ENCODE peak calls at places on chromosomes 12 and 14, in four cellular contexts. One of them, this sample, is unnamed.

GRCh38 chr12:55712154-55712553 is 3.7 kb upstream of the BLOC1S1 start:
- DNase-seq in HepG2: no peak
- DNase-seq in H1: no peak
- DNase-seq in SK-N-SH: no peak
- DNase-seq in this sample: no peak

GRCh38 chr12:86914716-86915115 is 658.5 kb upstream of the MGAT4C start:
- DNase-seq in SK-N-SH: peak
- DNase-seq in HepG2: peak
- DNase-seq in H1: no peak
- DNase-seq in this sample: no peak

GRCh38 chr12:112973016-112973711 is 5.2 kb upstream of the OAS2 start:
- DNase-seq in HepG2: no peak
- DNase-seq in SK-N-SH: no peak
- DNase-seq in H1: no peak
- DNase-seq in this sample: no peak

GRCh38 chr14:59438148-59438766 is 26.9 kb downstream of the GPR135 start:
- DNase-seq in H1: no peak
- DNase-seq in SK-N-SH: no peak
- DNase-seq in HepG2: no peak
- DNase-seq in this sample: no peak

GRCh38 chr12:29278673-29279420 is 102.1 kb downstream of the ERGIC2 start:
- DNase-seq in SK-N-SH: no peak
- DNase-seq in HepG2: no peak
- DNase-seq in H1: no peak
- DNase-seq in this sample: no peak

GRCh38 chr12:119659289-119659897 is 8.5 kb upstream of the PRKAB1 start:
- DNase-seq in H1: no peak
- DNase-seq in HepG2: peak
- DNase-seq in SK-N-SH: peak
- DNase-seq in this sample: no peak

GRCh38 chr14:31297701-31298344 is 90.2 kb upstream of the HECTD1 start:
- DNase-seq in HepG2: no peak
- DNase-seq in H1: no peak
- DNase-seq in SK-N-SH: no peak
- DNase-seq in this sample: no peak

GRCh38 chr12:116294464-116295002 is 17.0 kb upstream of the MED13L start:
- DNase-seq in H1: no peak
- DNase-seq in HepG2: no peak
- DNase-seq in SK-N-SH: no peak
- DNase-seq in this sample: no peak

GRCh38 chr12:18358930-18359329 is 97.6 kb downstream of the PIK3C2G start:
- DNase-seq in SK-N-SH: no peak
- DNase-seq in H1: no peak
- DNase-seq in HepG2: no peak
- DNase-seq in this sample: no peak

GRCh38 chr12:126027816-126028215 is 962.6 kb downstream of the AACS start:
- DNase-seq in H1: no peak
- DNase-seq in HepG2: no peak
- DNase-seq in SK-N-SH: no peak
- DNase-seq in this sample: no peak

GRCh38 chr12:94771199-94771598 is 120.8 kb upstream of the TMCC3 start:
- DNase-seq in HepG2: no peak
- DNase-seq in H1: no peak
- DNase-seq in SK-N-SH: no peak
- DNase-seq in this sample: no peak

GRCh38 chr12:100473716-100474150 is at the start of gene NR1H4:
- DNase-seq in H1: no peak
- DNase-seq in SK-N-SH: no peak
- DNase-seq in HepG2: peak
- DNase-seq in this sample: no peak

GRCh38 chr12:46403732-46404097 is 31.1 kb upstream of the SLC38A2 start:
- DNase-seq in SK-N-SH: no peak
- DNase-seq in HepG2: no peak
- DNase-seq in H1: no peak
- DNase-seq in this sample: no peak

GRCh38 chr12:88448337-88448944 is 131.8 kb downstream of the KITLG start:
- DNase-seq in H1: no peak
- DNase-seq in HepG2: no peak
- DNase-seq in SK-N-SH: no peak
- DNase-seq in this sample: no peak

GRCh38 chr14:103849151-103850013 is 2.0 kb upstream of the PPP1R13B start:
- DNase-seq in HepG2: peak
- DNase-seq in H1: no peak
- DNase-seq in SK-N-SH: no peak
- DNase-seq in this sample: no peak

GRCh38 chr14:101963052-101963451 is 1.3 kb upstream of the DYNC1H1 start:
- DNase-seq in HepG2: no peak
- DNase-seq in H1: no peak
- DNase-seq in SK-N-SH: no peak
- DNase-seq in this sample: no peak

GRCh38 chr14:54338696-54339317 is 58.0 kb upstream of the CDKN3 start:
- DNase-seq in H1: no peak
- DNase-seq in SK-N-SH: no peak
- DNase-seq in HepG2: no peak
- DNase-seq in this sample: no peak

GRCh38 chr14:96745500-96746051 is 51.6 kb upstream of the VRK1 start:
- DNase-seq in SK-N-SH: no peak
- DNase-seq in H1: no peak
- DNase-seq in HepG2: no peak
- DNase-seq in this sample: no peak

GRCh38 chr12:57214398-57214781 is 2.2 kb upstream of the NXPH4 start:
- DNase-seq in SK-N-SH: peak
- DNase-seq in H1: peak
- DNase-seq in HepG2: peak
- DNase-seq in this sample: no peak

GRCh38 chr12:118330421-118331018 is 42.2 kb downstream of the TAOK3 start:
- DNase-seq in HepG2: no peak
- DNase-seq in SK-N-SH: peak
- DNase-seq in H1: no peak
- DNase-seq in this sample: no peak

GRCh38 chr12:94638521-94638920 is 11.8 kb downstream of the TMCC3 start:
- DNase-seq in SK-N-SH: no peak
- DNase-seq in HepG2: no peak
- DNase-seq in H1: no peak
- DNase-seq in this sample: no peak

GRCh38 chr14:76168531-76168930 is 16.8 kb downstream of the GPATCH2L start:
- DNase-seq in SK-N-SH: no peak
- DNase-seq in HepG2: no peak
- DNase-seq in H1: no peak
- DNase-seq in this sample: no peak

GRCh38 chr14:51546603-51547258 is 105.0 kb upstream of the FRMD6 start:
- DNase-seq in H1: no peak
- DNase-seq in HepG2: no peak
- DNase-seq in SK-N-SH: no peak
- DNase-seq in this sample: no peak

GRCh38 chr12:52003016-52003550 is 3.7 kb upstream of the TAMALIN start:
- DNase-seq in SK-N-SH: no peak
- DNase-seq in H1: no peak
- DNase-seq in HepG2: no peak
- DNase-seq in this sample: no peak

GRCh38 chr12:32755654-32756475 is at the start of gene YARS2:
- DNase-seq in HepG2: peak
- DNase-seq in H1: peak
- DNase-seq in SK-N-SH: peak
- DNase-seq in this sample: peak

GRCh38 chr12:11814362-11814761 is 164.9 kb downstream of the ETV6 start:
- DNase-seq in SK-N-SH: no peak
- DNase-seq in H1: no peak
- DNase-seq in HepG2: peak
- DNase-seq in this sample: no peak

GRCh38 chr14:58738189-58738836 is 100.6 kb downstream of the DACT1 start:
- DNase-seq in H1: no peak
- DNase-seq in SK-N-SH: no peak
- DNase-seq in HepG2: no peak
- DNase-seq in this sample: no peak

DNA sequence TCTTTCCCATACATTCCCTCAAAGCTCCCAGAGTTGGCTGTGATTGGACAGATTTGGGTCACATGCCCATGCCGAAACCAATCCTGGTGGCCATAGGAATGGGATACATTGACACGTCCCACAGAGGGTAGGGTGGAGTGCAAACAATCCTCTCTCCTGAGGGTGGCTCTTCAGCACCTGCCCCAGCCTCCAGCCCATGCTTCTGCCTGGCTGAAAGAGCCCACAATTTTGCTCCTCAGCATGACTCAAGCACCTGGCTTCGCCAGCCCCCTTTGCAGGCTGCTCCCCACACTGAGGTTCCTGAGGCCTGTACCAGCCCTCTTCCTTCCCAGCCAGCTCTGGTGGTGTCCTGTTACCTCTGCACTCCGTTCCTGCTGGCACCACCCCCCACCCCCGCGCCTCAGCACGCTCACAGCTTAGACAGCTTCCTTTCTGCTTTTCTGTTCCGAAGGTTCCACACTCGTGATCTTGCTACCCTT is 71.7 kb downstream of the CCDC92 start:
- DNase-seq in HepG2: no peak
- DNase-seq in SK-N-SH: no peak
- DNase-seq in H1: peak
- DNase-seq in this sample: no peak
- TF ChIP-seq TCF12 in HepG2: no peak
- TF ChIP-seq TCF12 in SK-N-SH: no peak
- TF ChIP-seq TCF12 in H1: no peak
- TF ChIP-seq TCF12 in this sample: no peak

DNA sequence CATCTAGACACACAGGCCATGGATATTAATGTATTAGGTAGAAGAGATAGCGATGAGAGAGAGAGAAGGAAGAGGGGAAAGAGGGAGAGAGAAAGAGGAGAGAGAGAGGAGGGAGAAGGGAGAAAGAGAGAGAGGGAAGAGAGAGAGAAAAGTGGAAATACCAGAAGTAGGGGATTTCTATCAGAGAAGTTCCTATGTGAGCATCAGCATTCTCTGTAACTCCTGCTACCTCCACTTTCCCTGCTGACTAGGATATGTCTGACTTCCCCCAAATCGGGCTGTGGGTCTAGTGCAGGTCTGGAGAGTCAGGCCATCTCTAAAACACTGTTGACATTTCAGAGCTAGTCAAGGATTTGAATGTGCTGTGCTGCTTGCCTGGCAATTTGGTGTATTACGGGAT is 3.6 kb downstream of the ARHGDIB start:
- DNase-seq in SK-N-SH: no peak
- DNase-seq in HepG2: no peak
- DNase-seq in H1: no peak
- DNase-seq in this sample: no peak
- TF ChIP-seq TCF12 in SK-N-SH: no peak
- TF ChIP-seq TCF12 in HepG2: no peak
- TF ChIP-seq TCF12 in H1: no peak
- TF ChIP-seq TCF12 in this sample: no peak

DNA sequence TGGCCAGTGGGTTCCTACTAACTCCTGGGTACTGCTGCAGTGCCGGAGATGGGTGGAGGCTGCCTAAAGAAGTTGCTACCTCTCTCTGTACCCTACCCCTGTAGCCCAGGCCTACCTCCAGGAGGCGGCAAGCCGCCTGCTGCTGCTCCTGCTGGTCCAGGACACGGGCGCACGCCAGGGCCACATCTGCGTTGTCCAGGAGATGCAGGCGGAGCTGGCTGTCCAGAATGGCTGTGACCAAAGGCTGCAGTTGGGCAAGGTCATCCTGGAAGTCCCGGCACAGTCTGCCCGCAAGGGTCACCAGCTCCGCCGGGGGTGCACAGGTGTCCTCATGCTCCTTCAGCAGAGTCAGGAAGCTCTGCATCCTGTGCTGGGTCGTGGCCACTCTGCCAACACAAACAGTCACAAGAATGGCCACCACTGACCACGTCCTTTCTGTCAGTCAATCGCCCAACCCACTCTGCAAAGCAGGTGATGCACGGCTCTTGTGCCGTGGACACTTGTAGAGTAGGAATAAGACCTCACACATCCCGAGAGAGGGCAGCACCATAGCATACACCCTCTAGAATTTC is 1.6 kb downstream of the ANHX start:
- DNase-seq in H1: no peak
- DNase-seq in HepG2: no peak
- DNase-seq in SK-N-SH: no peak
- DNase-seq in this sample: no peak
- TF ChIP-seq TCF12 in H1: no peak
- TF ChIP-seq TCF12 in HepG2: no peak
- TF ChIP-seq TCF12 in SK-N-SH: no peak
- TF ChIP-seq TCF12 in this sample: no peak

GRCh38 chr12:132054983-132055382 is 89.1 kb downstream of the DDX51 start:
- DNase-seq in HepG2: no peak
- DNase-seq in SK-N-SH: no peak
- DNase-seq in H1: no peak
- DNase-seq in this sample: no peak

GRCh38 chr12:132055535-132056096 is 88.5 kb downstream of the DDX51 start:
- DNase-seq in H1: no peak
- DNase-seq in HepG2: no peak
- DNase-seq in SK-N-SH: no peak
- DNase-seq in this sample: no peak

GRCh38 chr12:132056959-132057358 is 87.2 kb downstream of the DDX51 start:
- DNase-seq in HepG2: no peak
- DNase-seq in SK-N-SH: no peak
- DNase-seq in H1: no peak
- DNase-seq in this sample: no peak

GRCh38 chr12:132057691-132058090 is 86.4 kb downstream of the DDX51 start:
- DNase-seq in HepG2: no peak
- DNase-seq in SK-N-SH: no peak
- DNase-seq in H1: no peak
- DNase-seq in this sample: no peak

DNA sequence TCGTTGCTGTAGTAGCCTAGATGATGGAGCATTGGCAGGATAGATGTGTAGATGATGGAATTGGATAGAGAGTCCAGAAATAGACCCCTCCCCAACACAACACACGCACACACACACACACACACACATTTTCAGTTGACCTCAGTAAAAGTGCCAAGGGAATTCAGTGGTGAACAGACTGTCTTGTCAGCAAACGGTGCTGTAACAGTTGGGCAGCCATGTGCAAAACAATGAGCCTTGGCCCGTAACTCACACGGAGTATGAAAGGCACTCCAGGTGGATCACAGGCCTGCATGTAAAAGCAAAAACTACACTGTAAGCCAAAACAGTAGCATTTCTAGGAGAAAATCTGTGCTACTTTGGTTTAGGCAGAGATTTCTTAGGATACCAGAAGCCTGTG is 87.8 kb downstream of the DDX51 start:
- DNase-seq in SK-N-SH: no peak
- DNase-seq in H1: no peak
- DNase-seq in HepG2: no peak
- DNase-seq in this sample: no peak
- TF ChIP-seq TCF12 in SK-N-SH: no peak
- TF ChIP-seq TCF12 in H1: no peak
- TF ChIP-seq TCF12 in HepG2: no peak
- TF ChIP-seq TCF12 in this sample: no peak